ENCODE peak calls at places on chromosomes 13 and 19, in six cellular contexts. J is mesendoderm; F is IMR-90; X is transverse colon; R is aorta; H is effector memory CD4-positive, alpha-beta T cell. E is an unnamed sample.

GRCh38 chr13:66375756-66376155 is 854.4 kb downstream of the PCDH9 start:
- DNase-seq in X (no peak), H (no peak), R (no peak), J (no peak), F (peak; percentile 6), E (no peak)

GRCh38 chr13:41782086-41782485 is 178.8 kb downstream of the VWA8 start:
- DNase-seq in F (no peak), X (no peak), R (no peak), J (peak; percentile 54), H (no peak), E (no peak)

GRCh38 chr13:111893071-111893606 is 173.8 kb upstream of the SOX1 start:
- DNase-seq in X (no peak), F (no peak), H (no peak), J (peak; percentile 89), R (no peak), E (no peak)

GRCh38 chr13:33927315-33927714 is 109.4 kb downstream of the RFC3 start:
- DNase-seq in J (no peak), H (no peak), X (no peak), R (no peak), F (peak; percentile 64), E (no peak)

GRCh38 chr19:13880059-13880672 is 3.2 kb downstream of the NANOS3 start:
- DNase-seq in F (peak; percentile 93), X (peak; percentile 99), H (peak; percentile 95), R (peak; percentile 99), J (peak; percentile 96), E (peak; percentile 96)

GRCh38 chr13:41601718-41602445 is 144.5 kb downstream of the RGCC start:
- DNase-seq in J (no peak), F (no peak), R (no peak), H (no peak), X (no peak), E (no peak)

GRCh38 chr19:21482863-21483276 is 22.5 kb upstream of the ZNF429 start:
- DNase-seq in X (peak; percentile 48), R (peak; percentile 89), H (peak; percentile 55), F (no peak), J (peak; percentile 79), E (peak; percentile 73)

GRCh38 chr13:79775830-79776229 is 294.9 kb downstream of the NDFIP2 start:
- DNase-seq in H (no peak), J (peak; percentile 91), X (peak; percentile 36), R (no peak), F (peak; percentile 87), E (no peak)

GRCh38 chr19:29233591-29233990 is 20.6 kb upstream of the UQCRFS1 start:
- DNase-seq in X (no peak), F (no peak), J (no peak), R (no peak), H (no peak), E (no peak)

GRCh38 chr19:12639901-12640613 is 26.5 kb downstream of the MAN2B1 start:
- DNase-seq in J (peak; percentile 91), R (peak; percentile 92), H (peak; percentile 70), F (peak; percentile 77), X (peak; percentile 87), E (peak; percentile 72)

GRCh38 chr19:8617984-8618383 is 7.5 kb upstream of the ADAMTS10 start:
- DNase-seq in H (no peak), R (no peak), J (no peak), X (no peak), F (no peak), E (no peak)

GRCh38 chr13:60604058-60604457 is 207.0 kb downstream of the TDRD3 start:
- DNase-seq in F (no peak), J (no peak), H (no peak), R (no peak), X (no peak), E (no peak)

DNA sequence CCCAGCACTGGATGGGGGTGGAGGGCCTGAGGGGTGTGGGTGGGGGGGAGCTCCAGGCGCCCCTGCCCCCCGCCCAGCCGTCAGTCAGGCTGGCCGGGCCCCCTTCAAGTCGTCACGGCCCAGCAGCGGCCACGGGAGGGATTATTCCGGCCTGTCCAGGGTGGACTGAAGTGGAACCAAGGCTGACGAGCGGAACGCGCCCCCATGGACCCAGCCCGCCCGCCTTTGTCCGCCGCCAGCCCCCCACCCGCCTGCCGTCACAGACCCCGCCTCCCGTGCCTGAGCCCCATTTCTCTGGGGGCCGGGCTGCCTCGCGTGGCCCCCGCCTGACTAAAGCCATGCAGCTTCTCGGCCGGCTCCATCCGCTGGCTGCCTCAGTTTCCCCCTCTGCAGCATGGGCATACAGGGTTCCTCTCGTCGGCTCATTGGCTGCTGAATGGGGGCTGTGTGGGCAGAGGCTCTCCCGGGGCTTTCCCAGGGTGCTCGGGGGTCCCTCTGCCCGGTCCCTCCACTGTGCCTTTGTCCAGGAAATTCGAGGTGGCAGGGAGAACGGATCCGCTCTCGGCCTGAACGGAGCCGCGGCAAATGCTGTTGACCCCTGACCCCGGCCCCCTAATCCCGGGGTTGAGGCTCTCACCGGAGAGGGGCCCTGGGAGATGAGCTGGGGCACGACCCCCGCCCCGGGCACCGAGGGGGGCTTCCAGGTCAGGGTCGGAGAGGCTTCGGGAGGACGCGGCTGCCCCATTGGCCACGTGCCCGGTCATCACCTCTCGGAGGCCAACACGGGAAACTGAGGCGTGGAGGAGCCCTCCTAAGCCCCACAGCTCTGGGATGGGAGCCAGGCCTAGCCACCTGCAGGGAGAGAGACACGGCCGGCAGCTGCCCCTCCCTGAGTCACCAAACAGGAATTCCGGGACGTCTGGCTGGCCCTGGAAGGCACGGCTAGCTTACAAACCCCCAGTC is 27.3 kb downstream of the EFNA2 start:
- DNase-seq in J (peak; percentile 73), X (peak; percentile 41), F (peak; percentile 58), R (no peak), H (no peak), E (no peak)
- H3K27me3 ChIP-seq in J (no peaks in the 10 kb centered on the region), X (peaks cover 75% of the 10 kb centered on the region), F (peaks cover 30% of the 10 kb centered on the region), R (no peaks in the 10 kb centered on the region), H (peaks cover 16% of the 10 kb centered on the region), E (no peaks in the 10 kb centered on the region)

GRCh38 chr13:98325724-98326123 is 148.7 kb upstream of the RNF113B start:
- DNase-seq in R (no peak), H (no peak), J (no peak), F (no peak), X (no peak), E (no peak)

GRCh38 chr13:98324105-98324504 is 147.0 kb upstream of the RNF113B start:
- DNase-seq in X (no peak), R (no peak), H (no peak), J (no peak), F (no peak), E (no peak)

GRCh38 chr13:98328511-98328910 is 151.4 kb upstream of the RNF113B start:
- DNase-seq in X (no peak), J (no peak), F (no peak), H (no peak), R (no peak), E (no peak)

GRCh38 chr13:98327326-98328314 is 150.6 kb upstream of the RNF113B start:
- DNase-seq in H (no peak), R (no peak), X (no peak), J (peak; percentile 76), F (peak; percentile 78), E (no peak)

DNA sequence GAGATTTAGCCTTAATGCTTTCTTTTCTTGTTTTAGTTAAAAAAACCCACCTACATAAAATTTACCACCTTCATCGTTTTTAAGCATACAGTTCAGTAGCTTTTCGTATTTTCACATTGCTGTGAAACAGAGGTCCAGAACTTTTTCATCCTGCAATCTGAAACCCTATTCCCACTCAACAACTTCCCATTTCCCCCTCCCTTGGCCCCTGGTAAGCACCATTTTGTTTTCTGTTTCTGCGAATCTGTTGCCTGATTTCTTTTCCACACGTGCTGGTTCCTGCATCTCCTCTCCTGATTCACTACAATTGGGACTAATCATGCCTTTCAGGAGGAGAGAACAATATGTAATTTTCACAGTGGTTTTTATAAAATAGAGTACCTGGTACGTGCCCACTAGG is 149.2 kb upstream of the RNF113B start:
- DNase-seq in R (no peak), X (no peak), F (no peak), J (no peak), H (no peak), E (no peak)
- H3K4me1 ChIP-seq in R (no peaks in the 10 kb centered on the region), X (peaks cover 14% of the 10 kb centered on the region), F (peaks cover 21% of the 10 kb centered on the region), J (peaks cover 23% of the 10 kb centered on the region), H (no peaks in the 10 kb centered on the region), E (no peaks in the 10 kb centered on the region)

DNA sequence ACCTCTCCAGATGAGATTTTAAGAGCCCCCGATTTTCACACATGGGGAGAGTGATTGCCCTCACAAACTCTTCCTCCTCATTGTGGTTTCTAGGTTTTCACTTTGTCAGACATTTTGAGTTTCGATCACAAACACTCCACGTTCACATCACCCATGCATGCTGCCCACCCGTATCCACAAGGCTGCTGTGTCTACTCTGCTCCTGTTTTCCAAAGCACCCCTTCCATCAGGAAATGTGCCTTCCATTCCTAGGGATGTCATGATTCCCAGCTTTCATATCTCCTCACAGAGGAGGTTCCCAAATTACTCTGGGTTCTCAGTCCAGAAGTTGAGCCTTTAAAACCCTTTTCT is 45.8 kb upstream of the CEACAM21 start:
- DNase-seq in J (no peak), F (no peak), H (no peak), R (no peak), X (no peak), E (no peak)
- H3K4me3 ChIP-seq in J (no peak overlapping the region), F (no peak overlapping the region), H (no peak overlapping the region), R (no peak overlapping the region), X (no peak overlapping the region), E (no peak overlapping the region)

GRCh38 chr19:4278926-4279529 is at the start of gene SHD:
- DNase-seq in J (peak; percentile 33), R (no peak), H (no peak), F (no peak), X (no peak), E (no peak)

GRCh38 chr19:4278460-4278901 is 585 bp upstream of the SHD start:
- DNase-seq in X (no peak), J (peak; percentile 41), R (no peak), H (no peak), F (no peak), E (no peak)

GRCh38 chr19:4278010-4278409 is 1.1 kb upstream of the SHD start:
- DNase-seq in H (no peak), J (peak; percentile 20), F (no peak), X (no peak), R (no peak), E (no peak)

GRCh38 chr19:4279530-4280422 is 710 bp downstream of the SHD start:
- DNase-seq in H (no peak), J (no peak), R (no peak), F (no peak), X (no peak), E (no peak)

DNA sequence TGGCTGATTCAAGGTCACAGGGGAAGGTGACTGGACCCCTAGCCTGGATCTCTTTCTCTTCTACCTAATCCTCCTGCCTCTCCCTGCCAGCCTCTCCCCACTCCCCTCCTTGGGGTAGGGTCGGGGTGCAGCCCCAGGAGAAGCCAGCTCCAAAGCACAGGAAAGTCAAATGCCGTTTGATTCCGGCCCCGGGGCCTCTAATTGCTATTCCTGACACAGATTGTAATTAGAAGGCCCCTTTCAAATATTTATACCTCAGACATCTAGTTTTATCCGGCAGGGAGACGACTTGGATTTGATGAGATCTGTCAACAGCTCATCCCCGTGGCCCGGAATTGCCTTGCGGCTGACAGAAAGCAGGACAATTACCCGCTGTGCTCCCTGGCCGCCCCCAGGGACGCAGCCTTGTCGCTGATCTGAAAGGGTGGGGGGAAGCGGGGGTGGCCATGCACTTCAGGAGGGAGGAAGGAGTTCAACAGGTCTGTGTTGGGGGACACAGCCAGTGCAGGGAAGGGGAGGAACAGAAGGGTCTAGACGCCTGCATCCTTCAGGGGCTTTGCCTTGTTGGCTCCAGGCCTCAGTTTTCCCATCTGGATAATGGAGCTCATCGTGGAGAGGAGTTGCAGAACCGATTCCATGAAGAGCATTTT is 1.9 kb upstream of the SHD start:
- DNase-seq in F (no peak), J (no peak), H (no peak), R (no peak), X (no peak), E (no peak)
- H3K27me3 ChIP-seq in F (peaks cover 40% of the 10 kb centered on the region), J (peaks cover 8% of the 10 kb centered on the region), H (peaks cover 18% of the 10 kb centered on the region), R (no peaks in the 10 kb centered on the region), X (peaks cover 52% of the 10 kb centered on the region), E (peaks cover 3% of the 10 kb centered on the region)

E was measured in CD4-positive, alpha-beta memory T cell.